ENCODE peak calls at places on chromosomes 12 and 14, in eight cellular contexts. W is neural progenitor cell, N is PC-3, C is GM23338, V is HCT116, S is GM23248, R is SK-N-SH, Q is hepatocyte. E is an unnamed sample.

GRCh38 chr12:48351022-48351708 is 446 bp upstream of the ZNF641 start:
- DNase-seq in Q (peak; percentile 89), R (no peak), V (peak; percentile 40), W (no peak), S (peak; percentile 89), C (peak; percentile 72), N (peak; percentile 69), E (no peak)

GRCh38 chr12:55681142-55682077 is 26.3 kb downstream of the ITGA7 start:
- DNase-seq in N (peak; percentile 92), S (peak; percentile 76), C (peak; percentile 94), R (no peak), W (peak; percentile 89), V (peak; percentile 87), Q (peak; percentile 89), E (no peak)

GRCh38 chr12:14852880-14853279 is 9.6 kb upstream of the ART4 start:
- DNase-seq in C (peak; percentile 21), V (no peak), W (no peak), Q (no peak), R (no peak), N (no peak), S (no peak), E (no peak)

GRCh38 chr12:49776858-49777257 is 35.5 kb downstream of the TMBIM6 start:
- DNase-seq in C (no peak), N (no peak), V (no peak), S (no peak), Q (no peak), R (no peak), W (no peak), E (peak; percentile 37)

GRCh38 chr12:133107121-133107520 is 23.0 kb downstream of the ZNF891 start:
- DNase-seq in Q (no peak), W (no peak), S (no peak), C (no peak), N (no peak), V (no peak), R (no peak), E (no peak)

GRCh38 chr12:52191841-52192791 is at the start of gene KRT80:
- DNase-seq in R (peak; percentile 85), W (no peak), Q (peak; percentile 94), S (peak; percentile 99), N (peak; percentile 99), V (peak; percentile 97), C (no peak), E (no peak)

GRCh38 chr12:130104114-130104513 is 58.1 kb upstream of the FZD10 start:
- DNase-seq in Q (no peak), N (no peak), V (no peak), R (no peak), S (no peak), W (no peak), C (no peak), E (no peak)

GRCh38 chr12:101847325-101847724 is 16.6 kb upstream of the GNPTAB start:
- DNase-seq in S (no peak), W (no peak), Q (no peak), C (no peak), N (no peak), R (no peak), V (no peak), E (no peak)

GRCh38 chr12:106157802-106158201 is 19.0 kb upstream of the NUAK1 start:
- DNase-seq in W (no peak), C (no peak), V (no peak), N (no peak), R (no peak), Q (no peak), S (no peak), E (no peak)

GRCh38 chr12:93142881-93143280 is 213.8 kb upstream of the EEA1 start:
- DNase-seq in V (no peak), S (no peak), C (no peak), W (no peak), R (no peak), N (no peak), Q (no peak), E (no peak)

GRCh38 chr14:54762296-54762695 is 140.3 kb downstream of the GCH1 start:
- DNase-seq in C (no peak), N (no peak), R (no peak), V (no peak), W (no peak), S (peak; percentile 46), Q (no peak), E (no peak)

GRCh38 chr14:62739647-62740046 is 305.6 kb downstream of the KCNH5 start:
- DNase-seq in S (no peak), W (no peak), C (no peak), N (no peak), V (no peak), Q (no peak), R (no peak), E (no peak)

GRCh38 chr12:89020689-89021088 is 331.6 kb downstream of the DUSP6 start:
- DNase-seq in V (no peak), W (no peak), C (no peak), Q (no peak), N (no peak), S (no peak), R (no peak), E (no peak)

GRCh38 chr12:89019439-89020120 is 332.7 kb downstream of the DUSP6 start:
- DNase-seq in C (peak; percentile 92), Q (peak; percentile 86), S (peak; percentile 89), W (peak; percentile 89), V (peak; percentile 83), R (peak; percentile 72), N (peak; percentile 89), E (peak; percentile 64)

GRCh38 chr12:89015419-89015818 is 336.9 kb downstream of the DUSP6 start:
- DNase-seq in S (no peak), V (no peak), Q (no peak), R (no peak), C (no peak), W (no peak), N (no peak), E (no peak)

GRCh38 chr12:89020121-89020480 is 332.2 kb downstream of the DUSP6 start:
- DNase-seq in C (no peak), N (no peak), S (no peak), Q (no peak), R (peak; percentile 2), V (no peak), W (no peak), E (no peak)

DNA sequence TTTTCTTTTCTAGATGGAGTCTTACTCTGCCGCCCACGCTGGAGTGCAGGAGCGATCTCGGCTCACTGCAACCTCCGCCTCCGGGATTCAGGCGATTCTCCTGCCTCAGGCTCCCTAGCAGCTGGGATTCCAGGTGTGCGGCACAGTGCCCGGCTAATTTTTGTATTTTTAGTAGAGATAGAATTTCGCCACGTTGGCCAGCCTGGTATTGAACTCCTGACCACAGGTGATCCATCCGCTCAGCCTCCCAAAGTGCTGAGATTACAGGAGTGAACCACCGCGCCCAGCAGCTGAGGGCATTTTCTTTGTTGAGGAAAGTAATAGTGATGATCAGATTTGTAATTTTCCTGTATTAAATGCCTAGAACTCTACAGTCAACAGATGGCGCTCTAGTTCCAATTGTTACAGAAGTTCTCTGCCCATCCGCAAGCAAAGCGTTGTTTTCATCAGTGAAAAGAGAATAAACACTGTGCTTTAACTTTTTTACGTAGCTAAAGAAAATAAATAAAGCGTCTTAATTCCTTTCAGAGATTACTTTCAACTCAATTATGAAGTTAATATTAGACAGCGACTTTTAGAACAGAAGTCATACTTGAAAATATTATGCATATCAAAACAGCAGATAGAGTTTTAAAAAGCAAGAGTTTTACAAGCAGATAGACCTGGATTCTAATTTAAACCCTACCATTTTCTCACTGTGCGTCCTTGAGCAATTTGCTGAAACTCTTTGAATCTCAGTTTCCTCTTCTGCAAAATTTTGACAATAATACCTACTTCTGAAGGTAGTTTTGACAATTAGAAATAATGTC is 335.1 kb downstream of the DUSP6 start:
- DNase-seq in N (peak; percentile 90), S (peak; percentile 83), Q (peak; percentile 84), V (peak; percentile 76), C (peak; percentile 88), R (peak; percentile 38), W (peak; percentile 83), E (peak; percentile 71)
- H3K4me3 ChIP-seq in N (peak overlapping the region; percentile 66), S (peak overlapping the region; percentile 54), Q (no peak overlapping the region), V (peak overlapping the region; percentile 60), C (peak overlapping the region; percentile 26), R (peak overlapping the region; percentile 42), W (peak overlapping the region; percentile 34), E (no peak overlapping the region)

DNA sequence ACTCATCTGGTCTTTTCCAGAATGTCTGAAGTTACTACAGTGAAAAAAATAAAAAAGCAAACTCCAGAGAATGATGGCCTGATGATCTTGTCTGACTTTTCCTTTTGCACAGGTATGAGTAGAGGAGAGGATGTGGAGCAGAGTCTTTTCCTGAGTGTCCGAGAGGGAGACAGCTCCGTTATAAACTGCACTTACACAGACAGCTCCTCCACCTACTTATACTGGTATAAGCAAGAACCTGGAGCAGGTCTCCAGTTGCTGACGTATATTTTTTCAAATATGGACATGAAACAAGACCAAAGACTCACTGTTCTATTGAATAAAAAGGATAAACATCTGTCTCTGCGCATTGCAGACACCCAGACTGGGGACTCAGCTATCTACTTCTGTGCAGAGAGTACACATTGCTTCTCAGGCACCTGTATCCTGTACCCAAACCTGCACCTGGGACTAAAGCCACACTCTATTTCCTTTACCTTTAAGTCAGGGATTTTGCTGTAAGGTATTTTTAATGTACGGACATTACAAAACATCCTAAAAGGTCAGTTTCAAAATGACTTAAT is 75.8 kb upstream of the OR4E1 start:
- DNase-seq in S (no peak), N (no peak), V (no peak), C (no peak), Q (no peak), R (no peak), W (no peak), E (no peak)
- H2AFZ ChIP-seq in S (no peak overlapping the region), N (no peak overlapping the region), V (no peak overlapping the region), C (no peak overlapping the region), Q (peak overlapping the region; percentile 63), R (no peak overlapping the region), W (peak overlapping the region; percentile 97), E (no peak overlapping the region)

GRCh38 chr12:117968826-117969659 is at the start of gene KSR2:
- DNase-seq in N (peak; percentile 92), Q (peak; percentile 91), W (peak; percentile 94), R (peak; percentile 91), C (peak; percentile 96), V (peak; percentile 81), S (peak; percentile 60), E (peak; percentile 79)
- TF ChIP-seq EZH2phosphoT487 in N (peak; percentile 93), Q (no peak), W (peak; percentile 33), R (no peak), C (no peak), V (no peak), S (no peak), E (no peak)

GRCh38 chr12:53622724-53623123 is 3.5 kb downstream of the ATF7 start:
- DNase-seq in R (no peak), Q (no peak), W (no peak), V (no peak), N (no peak), S (no peak), C (no peak), E (no peak)
- H3K4me3 ChIP-seq in R (no peak overlapping the region), Q (no peak overlapping the region), W (no peak overlapping the region), V (no peak overlapping the region), N (no peak overlapping the region), S (peak overlapping the region; percentile 94), C (no peak overlapping the region), E (peak overlapping the region; percentile 90)

DNA sequence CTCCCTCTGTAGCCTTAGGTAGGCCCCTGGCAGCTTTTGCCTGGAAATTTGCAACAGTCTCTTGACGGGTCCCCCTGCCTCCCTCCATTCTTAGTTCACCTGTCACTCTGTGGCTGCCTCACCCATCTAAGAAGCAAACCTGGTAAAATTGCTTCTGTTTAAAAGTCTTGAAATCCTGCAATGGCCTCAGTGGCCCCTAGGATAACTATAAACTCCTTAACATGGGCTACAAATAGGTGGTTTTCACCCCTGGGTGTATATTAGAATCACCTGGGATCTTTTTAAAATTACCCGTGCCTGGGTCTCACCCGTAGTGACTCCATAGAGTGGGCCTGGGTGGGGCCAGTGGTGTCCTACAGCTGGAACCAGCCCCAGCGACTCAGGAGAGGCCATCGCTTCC is 332.7 kb downstream of the CACNA1C start:
- DNase-seq in S (no peak), R (no peak), V (no peak), N (no peak), C (no peak), W (no peak), Q (no peak), E (no peak)
- H2AFZ ChIP-seq in S (no peak overlapping the region), R (no peak overlapping the region), V (no peak overlapping the region), N (no peak overlapping the region), C (no peak overlapping the region), W (no peak overlapping the region), Q (no peak overlapping the region), E (no peak overlapping the region)

E was measured in OCI-LY7.